ENCODE peak calls at places on chromosomes 7 and 10, in four cellular contexts. C, J, Y and W are unnamed samples.

GRCh38 chr7:150716368-150716767 is at the start of gene GIMAP1:
- DNase-seq in Y (peak; percentile 58), C (no peak), J (no peak), W (no peak)

GRCh38 chr7:155461631-155462030 is 3.7 kb downstream of the EN2 start:
- DNase-seq in J (no peak), C (no peak), Y (no peak), W (no peak)

GRCh38 chr7:102273749-102274712 is 12.6 kb upstream of the SH2B2 start:
- DNase-seq in C (peak; percentile 53), J (peak; percentile 56), Y (no peak), W (peak; percentile 31)

GRCh38 chr10:4131407-4132215 is 346.6 kb upstream of the KLF6 start:
- DNase-seq in Y (peak; percentile 49), J (no peak), C (peak; percentile 93), W (peak; percentile 93)

GRCh38 chr7:17948503-17949238 is 8.4 kb upstream of the SNX13 start:
- DNase-seq in J (no peak), Y (no peak), C (peak; percentile 17), W (no peak)

GRCh38 chr7:101998904-101999236 is 181.4 kb downstream of the CUX1 start:
- DNase-seq in C (no peak), J (peak; percentile 48), Y (no peak), W (no peak)

GRCh38 chr7:116583653-116584052 is 58.8 kb downstream of the CAV1 start:
- DNase-seq in C (no peak), J (no peak), Y (no peak), W (no peak)

GRCh38 chr10:130634796-130635195 is 498.6 kb downstream of the GLRX3 start:
- DNase-seq in C (no peak), Y (no peak), J (no peak), W (no peak)

GRCh38 chr7:11959121-11959520 is 127.1 kb upstream of the THSD7A start:
- DNase-seq in C (no peak), Y (no peak), J (no peak), W (no peak)

GRCh38 chr7:20236790-20237189 is 19.6 kb upstream of the MACC1 start:
- DNase-seq in C (peak; percentile 77), Y (no peak), J (no peak), W (peak; percentile 77)